ENCODE peak calls at places on chromosome 16, in eight cellular contexts. J is GM23248, G is H1, V is A673, K is aorta, E is IMR-90, H is testis, O is left ventricle myocardium inferior. R is an unnamed sample. For H3K4me1 and H3K36me3, the result is how much of the 10 kb centered on the place peaks cover.

GRCh38 chr16:83942815-83943515 is 10.1 kb upstream of the OSGIN1 start:
- DNase-seq in G (no peak), O (no peak), E (no peak), K (peak), J (no peak), V (no peak), H (no peak), R (no peak)

GRCh38 chr16:55842369-55843104 is 9.6 kb upstream of the CES1 start:
- DNase-seq in V (peak), J (peak), H (peak), G (peak), K (no peak), O (no peak), E (peak), R (no peak)

GRCh38 chr16:6949240-6949639 is 383.4 kb upstream of the RBFOX1 start:
- DNase-seq in G (no peak), J (no peak), H (no peak), O (no peak), E (no peak), K (no peak), V (no peak), R (no peak)

GRCh38 chr16:1792836-1793577 is 498 bp downstream of the IGFALS start:
- DNase-seq in K (peak), J (no peak), V (no peak), O (no peak), H (no peak), G (no peak), E (no peak), R (no peak)

GRCh38 chr16:27364493-27365141 is 37.4 kb upstream of the IL21R start:
- DNase-seq in O (no peak), G (no peak), E (no peak), K (no peak), H (no peak), V (no peak), J (no peak), R (no peak)

GRCh38 chr16:61580579-61580978 is 455.7 kb downstream of the CDH8 start:
- DNase-seq in V (no peak), G (no peak), J (no peak), E (no peak), K (peak), H (peak), O (no peak), R (no peak)

GRCh38 chr16:26161461-26162180 is 469.9 kb downstream of the HS3ST4 start:
- DNase-seq in K (no peak), V (no peak), G (no peak), E (no peak), O (no peak), H (no peak), J (no peak), R (no peak)

GRCh38 chr16:19396555-19397011 is 21.1 kb upstream of the TMC5 start:
- DNase-seq in J (no peak), G (no peak), V (no peak), K (no peak), O (no peak), H (no peak), E (no peak), R (no peak)

GRCh38 chr16:47939690-47940089 is 216.1 kb downstream of the ABCC12 start:
- DNase-seq in E (no peak), H (no peak), K (no peak), J (no peak), G (no peak), O (no peak), V (no peak), R (no peak)

GRCh38 chr16:30352488-30353401 is 2.4 kb downstream of the CD2BP2 start:
- DNase-seq in K (peak), V (no peak), E (no peak), H (no peak), O (no peak), J (no peak), G (no peak), R (no peak)

GRCh38 chr16:2121853-2122252 is 13.8 kb downstream of the PKD1 start:
- DNase-seq in E (no peak), J (peak), G (no peak), H (no peak), K (no peak), O (peak), V (no peak), R (no peak)

DNA sequence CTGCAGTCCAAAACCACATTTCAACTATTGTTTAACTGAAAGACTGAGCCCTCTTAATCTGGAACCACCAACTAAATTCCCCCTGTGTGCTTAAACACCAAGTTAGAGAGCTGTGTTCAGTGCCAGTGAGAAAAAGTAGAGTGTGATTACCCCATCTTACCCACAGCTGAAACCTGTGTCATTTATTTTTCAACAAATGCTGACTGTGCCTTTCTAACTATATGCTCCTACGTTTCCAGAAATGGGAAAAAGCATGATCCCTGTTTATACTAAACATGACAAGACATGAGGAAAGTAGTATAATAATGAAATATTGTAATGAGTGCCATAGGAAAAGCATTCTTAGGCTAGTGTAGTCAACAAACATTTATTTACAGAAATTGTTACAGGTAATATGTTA is 7.4 kb upstream of the TOX3 start:
- DNase-seq in V (no peak), E (no peak), O (no peak), H (no peak), K (no peak), J (no peak), G (no peak), R (no peak)
- H3K4me1 ChIP-seq in V (under half), E (under half), O (under half), H (under half), K (under half), J (under half), G (under half), R (under half)

DNA sequence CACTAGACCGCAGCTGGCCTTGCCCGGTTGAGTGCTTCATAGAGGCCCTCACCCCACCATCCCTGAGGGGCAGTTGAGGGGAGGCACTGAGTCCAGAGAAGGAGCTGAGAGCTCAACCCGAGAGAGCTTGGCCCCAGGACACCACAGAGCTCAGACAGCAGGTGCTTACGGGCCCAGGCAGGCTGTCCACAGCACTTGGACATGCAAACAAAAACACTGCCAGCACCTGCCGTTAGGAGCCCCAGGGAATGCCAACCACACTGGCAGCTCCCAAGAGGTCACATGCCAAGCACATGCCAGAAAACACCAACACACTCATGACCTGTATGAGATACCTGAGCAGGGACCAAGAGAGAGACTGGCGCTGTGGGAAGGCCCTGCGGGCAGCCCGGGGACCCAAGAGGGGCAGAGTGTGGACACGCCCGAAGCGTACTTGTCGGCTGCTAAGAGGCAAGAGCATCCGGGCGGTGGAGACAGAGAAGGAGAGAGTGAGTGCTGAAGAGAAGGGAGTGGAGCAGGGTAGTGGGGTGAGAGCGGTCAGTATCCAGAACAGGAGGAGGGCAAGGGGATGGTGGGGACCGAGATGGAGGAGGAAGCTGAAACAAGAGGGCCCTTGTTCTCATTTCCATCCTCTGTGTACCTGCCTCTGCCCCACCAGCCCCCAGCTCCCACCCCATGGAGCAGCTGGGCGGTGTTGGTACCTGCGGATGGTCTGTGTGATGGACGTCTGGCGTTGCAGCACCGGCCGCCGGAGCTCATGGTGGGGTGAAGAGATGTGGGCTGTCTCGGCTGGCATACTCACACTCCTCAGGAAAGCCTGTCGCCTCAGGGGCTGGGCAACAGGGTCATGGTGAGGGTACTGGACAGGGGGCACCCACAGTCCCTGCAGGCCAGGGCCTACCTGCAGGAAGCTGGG is 8.2 kb downstream of the RHBDF1 start:
- DNase-seq in K (no peak), O (no peak), E (no peak), H (no peak), J (no peak), V (no peak), G (no peak), R (no peak)
- H3K36me3 ChIP-seq in K (under half), O (half or more), E (half or more), H (under half), J (under half), V (under half), G (under half), R (under half)

GRCh38 chr16:67551972-67552371 is 10.4 kb upstream of the CTCF start:
- DNase-seq in J (no peak), O (no peak), V (no peak), E (no peak), H (no peak), G (no peak), K (no peak), R (no peak)

GRCh38 chr16:67549936-67550335 is 12.4 kb upstream of the CTCF start:
- DNase-seq in G (no peak), E (no peak), K (peak), H (no peak), J (no peak), V (no peak), O (no peak), R (no peak)

GRCh38 chr16:67549240-67549639 is 13.1 kb upstream of the CTCF start:
- DNase-seq in H (no peak), O (no peak), G (no peak), V (no peak), K (peak), J (no peak), E (no peak), R (no peak)

GRCh38 chr16:67552476-67552875 is 9.8 kb upstream of the CTCF start:
- DNase-seq in J (no peak), G (no peak), H (no peak), V (no peak), K (no peak), E (no peak), O (no peak), R (no peak)

DNA sequence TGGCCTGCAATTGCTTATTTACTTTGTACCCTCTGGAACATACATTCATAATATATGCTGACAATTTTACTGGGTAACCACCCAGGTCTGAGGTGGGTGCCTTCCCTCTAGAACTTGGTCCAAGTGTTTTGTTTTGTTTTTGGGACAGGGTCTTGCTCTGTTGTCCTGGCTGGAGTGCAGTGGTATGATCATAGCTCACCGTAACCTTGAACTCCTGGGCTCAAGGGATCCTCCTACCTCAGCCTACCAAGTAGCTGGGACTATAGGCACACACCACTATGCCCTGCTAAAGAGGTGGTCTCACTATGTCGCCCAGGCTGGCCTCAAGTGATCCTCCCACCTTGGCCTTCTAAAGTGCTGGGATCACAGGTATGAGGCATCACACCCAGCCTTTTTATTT is 11.2 kb upstream of the CTCF start:
- DNase-seq in G (no peak), H (no peak), O (no peak), K (no peak), E (no peak), J (no peak), V (no peak), R (no peak)
- H3K27ac ChIP-seq in G (no peak), H (no peak), O (no peak), K (no peak), E (no peak), J (no peak), V (no peak), R (no peak)

GRCh38 chr16:71726491-71727319 is 2.2 kb upstream of the PHLPP2 start:
- DNase-seq in K (no peak), E (no peak), O (no peak), J (no peak), V (no peak), H (no peak), G (no peak), R (no peak)
- H3K4me1 ChIP-seq in K (under half), E (under half), O (under half), J (under half), V (under half), H (half or more), G (under half), R (under half)

GRCh38 chr16:11289202-11289601 is 8.1 kb upstream of the PRM1 start:
- DNase-seq in K (no peak), V (no peak), G (no peak), H (no peak), J (no peak), E (no peak), O (no peak), R (no peak)
- H3K36me3 ChIP-seq in K (under half), V (under half), G (under half), H (under half), J (under half), E (under half), O (under half), R (under half)

GRCh38 chr16:11621920-11622651 is 35.4 kb upstream of the LITAF start:
- DNase-seq in V (no peak), G (no peak), E (no peak), K (no peak), J (peak), O (no peak), H (no peak), R (no peak)
- H3K27ac ChIP-seq in V (no peak), G (no peak), E (peak), K (no peak), J (peak), O (peak), H (peak), R (peak)

GRCh38 chr16:73053038-73053378 is 5.1 kb upstream of the ZFHX3 start:
- DNase-seq in H (no peak), V (no peak), K (no peak), E (no peak), O (no peak), J (no peak), G (no peak), R (no peak)

GRCh38 chr16:73053379-73054130 is 5.6 kb upstream of the ZFHX3 start:
- DNase-seq in E (peak), H (no peak), V (peak), G (no peak), K (no peak), J (no peak), O (no peak), R (no peak)

GRCh38 chr16:73052441-73053030 is 4.6 kb upstream of the ZFHX3 start:
- DNase-seq in K (no peak), G (no peak), J (no peak), E (no peak), O (no peak), V (no peak), H (no peak), R (no peak)

GRCh38 chr16:73054732-73055481 is 7.0 kb upstream of the ZFHX3 start:
- DNase-seq in E (peak), H (no peak), G (no peak), O (no peak), J (peak), V (peak), K (no peak), R (no peak)

DNA sequence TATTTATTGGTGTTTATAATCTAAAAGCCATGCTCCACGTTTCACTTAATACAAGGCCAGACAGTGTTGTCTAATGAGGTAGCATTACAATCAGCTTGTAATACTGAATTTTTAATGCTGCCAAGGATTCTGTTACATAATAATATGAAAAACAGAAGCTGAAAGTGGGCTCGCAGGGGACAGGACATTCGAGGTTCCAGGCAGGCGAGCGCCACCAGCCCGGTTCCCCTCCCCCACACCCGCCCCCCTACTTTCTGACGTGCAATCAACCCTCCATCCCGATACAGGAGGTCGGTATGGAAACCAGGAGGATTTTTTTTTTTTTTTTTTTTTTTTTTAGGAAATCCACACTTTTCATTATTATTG is 6.2 kb upstream of the ZFHX3 start:
- DNase-seq in J (no peak), O (no peak), K (no peak), G (no peak), H (no peak), E (no peak), V (no peak), R (no peak)
- H3K4me1 ChIP-seq in J (under half), O (half or more), K (under half), G (under half), H (under half), E (under half), V (half or more), R (under half)

DNA sequence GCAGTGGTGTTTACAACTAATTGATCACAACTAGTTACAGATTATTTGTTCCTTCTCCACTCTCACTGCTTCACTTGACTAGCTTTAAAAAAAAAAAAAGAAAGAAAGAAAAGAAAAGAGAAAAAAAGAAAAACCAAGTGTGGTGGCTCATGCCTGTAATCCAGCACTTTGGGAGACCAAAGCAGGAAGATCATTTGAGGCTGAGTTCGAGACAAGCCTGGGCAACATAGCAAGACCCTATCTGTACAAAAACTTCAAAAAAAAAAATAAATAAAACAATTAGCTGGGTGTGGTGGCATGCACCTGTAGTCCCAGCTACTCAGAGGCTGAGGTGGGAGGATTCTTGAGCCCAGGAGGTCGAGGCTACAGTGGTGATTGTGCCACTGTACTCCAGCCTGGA is 4.2 kb downstream of the SNTB2 start:
- DNase-seq in E (no peak), G (no peak), H (no peak), V (no peak), K (no peak), O (no peak), J (no peak), R (no peak)
- H3K36me3 ChIP-seq in E (under half), G (under half), H (under half), V (under half), K (under half), O (under half), J (under half), R (under half)

R was measured in effector memory CD4-positive, alpha-beta T cell.